ENCODE peak calls at places on chromosome 20, in four cellular contexts. H, L, R and S are unnamed samples.

GRCh38 chr20:56343861-56344381 is 14.9 kb upstream of the FAM210B start:
- DNase-seq in R (peak; percentile 82), H (no peak), L (no peak), S (peak; percentile 84)

GRCh38 chr20:31484001-31484400 is 8.9 kb downstream of the REM1 start:
- DNase-seq in R (peak; percentile 76), L (no peak), H (no peak), S (no peak)

GRCh38 chr20:61608275-61609085 is 356.4 kb downstream of the CDH4 start:
- DNase-seq in L (peak; percentile 43), H (no peak), R (peak; percentile 41), S (peak; percentile 35)

GRCh38 chr20:35327074-35327976 is 35.1 kb upstream of the FAM83C start:
- DNase-seq in H (no peak), R (no peak), L (peak; percentile 100), S (no peak)

GRCh38 chr20:9241232-9241692 is 172.4 kb downstream of the PLCB4 start:
- DNase-seq in R (no peak), L (no peak), H (no peak), S (no peak)

GRCh38 chr20:48945840-48946514 is 24.5 kb downstream of the ARFGEF2 start:
- DNase-seq in H (no peak), L (no peak), R (no peak), S (no peak)

GRCh38 chr20:22723659-22724058 is 139.3 kb upstream of the FOXA2 start:
- DNase-seq in R (no peak), L (no peak), H (no peak), S (no peak)

GRCh38 chr20:40648505-40649072 is 40.4 kb downstream of the MAFB start:
- DNase-seq in L (peak; percentile 49), H (no peak), R (no peak), S (no peak)

GRCh38 chr20:56731041-56731440 is 101.9 kb downstream of the TFAP2C start:
- DNase-seq in H (no peak), L (no peak), R (no peak), S (no peak)

GRCh38 chr20:33251496-33251895 is 15.7 kb downstream of the BPIFA1 start:
- DNase-seq in R (no peak), L (no peak), H (no peak), S (no peak)

GRCh38 chr20:48286571-48287551 is 501.6 kb upstream of the SULF2 start:
- DNase-seq in H (no peak), R (no peak), L (peak; percentile 63), S (no peak)

GRCh38 chr20:15976047-15976731 is 597.1 kb downstream of the KIF16B start:
- DNase-seq in H (no peak), R (no peak), L (no peak), S (no peak)

GRCh38 chr20:24815931-24816330 is 133.1 kb upstream of the CST7 start:
- DNase-seq in L (no peak), H (no peak), R (no peak), S (no peak)

GRCh38 chr20:14992071-14992654 is 654.8 kb upstream of the FLRT3 start:
- DNase-seq in R (no peak), H (no peak), L (peak; percentile 80), S (no peak)

GRCh38 chr20:3276400-3277015 is 37.5 kb upstream of the SLC4A11 start:
- DNase-seq in H (no peak), L (peak; percentile 68), R (no peak), S (peak; percentile 44)

GRCh38 chr20:32132911-32133549 is 23.5 kb downstream of the TM9SF4 start:
- DNase-seq in L (no peak), H (peak; percentile 58), R (no peak), S (no peak)

GRCh38 chr20:3420211-3420707 is 12.8 kb upstream of the DNAAF9 start:
- DNase-seq in L (no peak), H (peak; percentile 78), R (no peak), S (no peak)

GRCh38 chr20:36091561-36092423 is 62.7 kb upstream of the EPB41L1 start:
- DNase-seq in L (no peak), R (peak; percentile 29), H (no peak), S (no peak)

GRCh38 chr20:12049125-12049524 is 131.4 kb downstream of the BTBD3 start:
- DNase-seq in L (no peak), H (no peak), R (no peak), S (no peak)

GRCh38 chr20:10622657-10623418 is 51.0 kb downstream of the JAG1 start:
- DNase-seq in R (no peak), L (no peak), H (no peak), S (no peak)

GRCh38 chr20:34621383-34622367 is 55.2 kb downstream of the PIGU start:
- DNase-seq in R (no peak), L (peak; percentile 100), H (no peak), S (no peak)

GRCh38 chr20:13302647-13303425 is 81.8 kb downstream of the ISM1 start:
- DNase-seq in R (peak; percentile 16), H (no peak), L (peak; percentile 49), S (peak; percentile 36)

GRCh38 chr20:3129094-3129493 is 30.6 kb downstream of the FASTKD5 start:
- DNase-seq in H (no peak), L (no peak), R (no peak), S (no peak)

GRCh38 chr20:12916699-12917098 is 92.1 kb upstream of the SPTLC3 start:
- DNase-seq in R (no peak), H (no peak), L (peak; percentile 52), S (no peak)

GRCh38 chr20:37007898-37008649 is 56.6 kb upstream of the SAMHD1 start:
- DNase-seq in H (no peak), L (peak; percentile 40), R (no peak), S (peak; percentile 16)

GRCh38 chr20:57391439-57392129 is 388 bp downstream of the RBM38 start:
- DNase-seq in L (no peak), H (no peak), R (peak; percentile 74), S (peak; percentile 26)

GRCh38 chr20:10609276-10609675 is 64.5 kb downstream of the JAG1 start:
- DNase-seq in H (no peak), L (no peak), R (no peak), S (no peak)

GRCh38 chr20:33910529-33911327 is 83.0 kb upstream of the RALY start:
- DNase-seq in H (no peak), L (no peak), R (no peak), S (no peak)

DNA sequence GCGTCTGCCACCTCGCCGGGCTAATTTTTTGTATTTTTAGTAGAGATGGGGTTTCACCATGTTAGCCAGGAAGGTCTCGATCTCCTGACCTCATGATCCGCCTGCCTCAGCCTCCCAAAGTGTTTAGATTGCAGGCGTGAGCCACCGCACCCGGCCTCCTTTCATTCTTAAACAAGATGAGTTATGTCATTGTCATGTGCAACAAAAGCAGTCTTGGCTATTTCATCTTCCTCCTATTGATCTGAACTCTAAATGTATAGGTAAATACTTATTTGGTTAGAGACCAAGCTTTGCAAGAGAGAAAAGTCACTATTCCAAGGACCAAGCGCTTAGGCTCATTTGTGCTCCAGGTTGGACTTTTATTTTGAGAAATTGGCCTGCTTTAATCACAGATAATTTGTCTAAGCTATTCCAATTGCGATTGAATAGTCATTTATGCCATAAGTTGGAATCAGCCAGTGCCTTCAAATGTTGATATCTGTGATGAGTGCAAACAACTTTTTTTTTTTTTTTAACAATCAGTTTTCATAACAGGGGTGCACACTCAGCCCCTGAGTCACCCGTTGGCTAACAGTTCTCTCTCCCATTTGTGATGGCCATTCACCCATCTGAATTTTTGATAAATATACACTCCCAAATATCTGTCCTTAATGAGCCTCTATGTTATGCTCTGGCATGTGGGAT is 167.3 kb downstream of the BCAS1 start:
- DNase-seq in L (no peak), H (no peak), R (no peak), S (no peak)
- TF ChIP-seq BHLHE40 in L (no peak), H (no peak), R (no peak), S (no peak)

DNA sequence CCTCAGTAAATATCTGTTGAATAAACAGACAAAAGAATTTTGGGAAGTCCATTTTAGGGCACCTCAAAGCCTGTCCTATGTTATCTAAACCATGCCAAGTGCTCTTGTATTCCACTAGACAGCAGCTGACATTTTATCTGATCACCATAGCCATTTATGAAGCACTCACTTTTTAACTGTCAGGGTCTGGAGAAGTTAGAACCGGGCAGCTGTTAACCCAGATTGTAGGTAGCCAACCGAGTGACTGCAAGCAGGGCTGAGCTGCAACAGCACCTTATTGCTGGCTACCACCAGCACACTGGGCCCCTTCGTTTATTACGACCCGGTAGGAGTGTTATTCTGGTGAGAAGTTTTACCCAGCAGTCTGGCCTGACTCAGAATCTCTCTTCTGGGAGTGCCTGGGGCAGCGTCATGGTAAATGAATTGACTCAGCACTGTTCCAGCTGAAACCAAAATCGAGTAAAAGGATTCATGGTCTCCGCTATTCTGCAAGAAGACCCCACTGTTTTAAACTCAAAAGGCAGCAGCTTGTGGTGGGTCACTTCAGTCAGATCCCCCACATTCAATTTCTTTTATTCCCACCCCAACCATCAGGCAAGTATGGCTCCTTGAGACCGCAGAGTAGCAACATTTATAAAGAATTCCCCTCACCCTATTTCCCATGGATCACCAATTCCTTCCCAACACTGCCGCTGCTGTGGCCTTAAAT is 1.7 kb downstream of the UBE2V1 start:
- DNase-seq in R (no peak), H (no peak), L (no peak), S (no peak)
- TF ChIP-seq SP1 in R (peak; percentile 56), H (no peak), L (no peak), S (no peak)

GRCh38 chr20:58603656-58604184 is 47.4 kb upstream of the STX16 start:
- DNase-seq in L (no peak), R (no peak), H (no peak), S (no peak)

GRCh38 chr20:58602124-58602523 is 49.0 kb upstream of the STX16 start:
- DNase-seq in H (no peak), L (no peak), R (no peak), S (no peak)

GRCh38 chr20:58605292-58606065 is 45.6 kb upstream of the STX16 start:
- DNase-seq in R (no peak), H (no peak), L (no peak), S (no peak)

GRCh38 chr20:58606184-58606583 is 44.9 kb upstream of the STX16 start:
- DNase-seq in H (no peak), L (no peak), R (no peak), S (no peak)

DNA sequence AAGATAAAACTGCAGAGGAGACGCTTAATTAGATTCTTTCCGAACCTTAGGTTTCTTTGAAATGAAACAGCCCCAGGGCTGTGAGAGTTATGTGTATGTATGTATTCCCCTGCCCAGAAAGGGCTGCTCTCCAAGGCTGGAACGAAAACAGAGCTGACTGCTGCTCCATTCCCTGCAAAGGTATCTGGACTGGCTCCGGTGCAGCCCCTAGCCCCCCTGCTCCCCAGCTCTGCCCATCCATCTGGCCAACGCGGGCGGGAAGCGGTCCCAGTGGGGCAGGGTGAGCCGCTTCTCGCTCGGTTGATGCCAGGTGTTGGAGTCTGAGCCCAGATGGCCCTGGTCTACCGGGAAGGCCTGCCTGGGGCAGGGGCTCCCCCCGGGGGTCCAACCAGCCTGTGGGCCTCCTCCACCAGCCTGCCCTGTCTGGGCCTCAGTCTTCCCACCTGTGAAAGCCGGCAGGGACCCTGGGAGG is 46.6 kb upstream of the STX16 start:
- DNase-seq in R (no peak), L (no peak), H (no peak), S (no peak)
- TF ChIP-seq FOXM1 in R (no peak), L (no peak), H (no peak), S (no peak)

DNA sequence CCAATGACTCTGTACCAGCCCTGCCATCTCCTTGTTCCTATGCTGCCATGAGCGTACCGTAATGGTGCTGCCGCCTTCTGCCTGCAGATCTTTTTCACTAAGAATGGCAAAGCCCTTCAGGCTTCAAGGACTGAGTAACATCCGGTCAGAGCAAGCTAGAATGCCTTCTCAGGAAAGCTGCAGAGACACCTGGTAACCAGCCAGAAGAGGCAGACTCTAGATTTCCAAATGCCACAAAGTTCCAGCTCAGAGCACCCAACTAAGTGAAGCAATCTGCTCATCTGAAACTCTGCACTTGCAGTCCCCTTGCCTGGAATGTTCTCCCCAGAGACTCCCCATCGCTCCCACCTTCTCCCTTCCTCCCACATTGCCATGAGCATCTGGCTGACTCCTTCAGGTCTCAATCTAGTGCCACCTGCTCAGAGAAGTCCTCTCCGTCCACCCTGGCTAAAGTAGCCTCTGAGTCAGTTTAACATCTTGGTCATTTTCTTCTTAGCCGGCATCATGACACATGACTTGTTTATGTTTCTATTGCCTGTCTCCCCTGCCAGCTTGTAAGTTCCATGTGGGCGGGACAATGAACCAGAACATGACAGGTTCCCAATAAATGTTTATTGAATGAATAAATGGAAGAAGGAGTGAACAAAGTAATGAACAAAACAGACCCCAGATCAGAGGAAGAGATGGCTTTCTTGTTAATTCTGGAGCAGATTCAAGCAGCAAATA is 6.9 kb upstream of the OCSTAMP start:
- DNase-seq in R (no peak), L (no peak), H (no peak), S (no peak)
- TF ChIP-seq BHLHE40 in R (no peak), L (no peak), H (no peak), S (no peak)